ENCODE peak calls at places on chromosomes 7 and 10, in ten cellular contexts. P, U, Z, A, J, G, F, M, R and V are unnamed samples.

GRCh38 chr10:120486671-120487205 is 29.7 kb downstream of the PLPP4 start:
- DNase-seq in P (no peak), U (no peak), Z (no peak), A (no peak), J (no peak), G (no peak), F (no peak), M (no peak), R (peak; percentile 64), V (no peak)

GRCh38 chr10:132273304-132273944 is 34.3 kb downstream of the STK32C start:
- DNase-seq in P (no peak), U (no peak), Z (no peak), A (no peak), J (no peak), G (no peak), F (no peak), M (no peak), R (no peak), V (no peak)

GRCh38 chr7:16295558-16295957 is 125.8 kb downstream of the CRPPA start:
- DNase-seq in P (no peak), U (no peak), Z (no peak), A (no peak), J (no peak), G (no peak), F (no peak), M (no peak), R (no peak), V (no peak)

GRCh38 chr7:40570218-40570617 is 435.4 kb downstream of the SUGCT start:
- DNase-seq in P (no peak), U (no peak), Z (no peak), A (no peak), J (no peak), G (no peak), F (no peak), M (no peak), R (no peak), V (no peak)

GRCh38 chr10:58985216-58985615 is 191.2 kb upstream of the PHYHIPL start:
- DNase-seq in P (no peak), U (no peak), Z (no peak), A (no peak), J (no peak), G (no peak), F (no peak), M (no peak), R (no peak), V (no peak)

GRCh38 chr7:124033093-124033806 is 383 bp upstream of the TMEM229A start:
- DNase-seq in P (no peak), U (peak; percentile 63), Z (no peak), A (no peak), J (no peak), G (no peak), F (no peak), M (peak; percentile 37), R (peak; percentile 57), V (no peak)

GRCh38 chr10:79380125-79380917 is 33.1 kb downstream of the PPIF start:
- DNase-seq in P (no peak), U (no peak), Z (peak; percentile 27), A (no peak), J (no peak), G (no peak), F (no peak), M (peak; percentile 68), R (no peak), V (no peak)

GRCh38 chr7:96304573-96304972 is 17.3 kb downstream of the SLC25A13 start:
- DNase-seq in P (no peak), U (no peak), Z (no peak), A (no peak), J (no peak), G (no peak), F (no peak), M (no peak), R (peak; percentile 20), V (no peak)

GRCh38 chr7:73894851-73895441 is 34.0 kb downstream of the TMEM270 start:
- DNase-seq in P (no peak), U (peak; percentile 91), Z (no peak), A (no peak), J (no peak), G (no peak), F (peak; percentile 78), M (no peak), R (no peak), V (no peak)